ENCODE peak calls at places on chromosomes 6 and 20, in nine cellular contexts. X, N, G, F, O, C, D, R and L are unnamed samples.
A peak's percentile ranks its signal among the peaks of the same experiment; 100 is the strongest.

GRCh38 chr6:136063095-136063494 is 187.0 kb downstream of the MTFR2 start:
- DNase-seq in X (no peak), N (no peak), G (no peak), F (no peak), O (no peak), C (no peak), D (no peak), R (no peak), L (no peak)

GRCh38 chr20:37669062-37669772 is 24.6 kb upstream of the CTNNBL1 start:
- DNase-seq in X (no peak), N (no peak), G (peak; percentile 63), F (no peak), O (no peak), C (no peak), D (no peak), R (no peak), L (no peak)

GRCh38 chr6:158170656-158171081 is 2.5 kb downstream of the GTF2H5 start:
- DNase-seq in X (no peak), N (no peak), G (peak; percentile 69), F (peak; percentile 8), O (peak; percentile 87), C (no peak), D (no peak), R (no peak), L (no peak)

GRCh38 chr6:127606131-127606562 is 29.2 kb downstream of the C6orf58 start:
- DNase-seq in X (no peak), N (no peak), G (peak; percentile 61), F (peak; percentile 46), O (peak; percentile 57), C (no peak), D (no peak), R (no peak), L (peak; percentile 17)

GRCh38 chr6:13290335-13290734 is 38.0 kb downstream of the TBC1D7 start:
- DNase-seq in X (no peak), N (no peak), G (no peak), F (no peak), O (no peak), C (no peak), D (no peak), R (no peak), L (no peak)

GRCh38 chr20:9460518-9460917 is 53.9 kb upstream of the LAMP5 start:
- DNase-seq in X (no peak), N (no peak), G (peak; percentile 89), F (no peak), O (peak; percentile 47), C (no peak), D (no peak), R (no peak), L (no peak)

GRCh38 chr6:20630617-20631448 is 96.6 kb downstream of the CDKAL1 start:
- DNase-seq in X (no peak), N (no peak), G (peak; percentile 57), F (no peak), O (no peak), C (no peak), D (no peak), R (no peak), L (no peak)

GRCh38 chr20:51446656-51447055 is 95.9 kb downstream of the NFATC2 start:
- DNase-seq in X (no peak), N (no peak), G (peak; percentile 94), F (peak; percentile 67), O (peak; percentile 88), C (peak; percentile 47), D (no peak), R (no peak), L (peak; percentile 42)

GRCh38 chr6:42368156-42368555 is 83.6 kb downstream of the TRERF1 start:
- DNase-seq in X (no peak), N (peak; percentile 32), G (no peak), F (no peak), O (no peak), C (no peak), D (peak; percentile 47), R (no peak), L (no peak)

GRCh38 chr6:47188588-47189021 is 121.1 kb downstream of the TNFRSF21 start:
- DNase-seq in X (no peak), N (no peak), G (peak; percentile 97), F (peak; percentile 87), O (peak; percentile 71), C (no peak), D (no peak), R (no peak), L (no peak)

GRCh38 chr20:57440678-57441509 is 49.7 kb downstream of the RBM38 start:
- DNase-seq in X (peak; percentile 91), N (peak; percentile 88), G (no peak), F (peak; percentile 54), O (peak; percentile 71), C (peak; percentile 84), D (no peak), R (peak; percentile 84), L (peak; percentile 88)

GRCh38 chr20:8447262-8448120 is 315.4 kb downstream of the PLCB1 start:
- DNase-seq in X (no peak), N (no peak), G (no peak), F (no peak), O (no peak), C (no peak), D (no peak), R (no peak), L (no peak)

GRCh38 chr6:146914563-146915483 is 289.4 kb upstream of the STXBP5 start:
- DNase-seq in X (no peak), N (no peak), G (peak; percentile 90), F (peak; percentile 74), O (peak; percentile 97), C (peak; percentile 28), D (no peak), R (no peak), L (peak; percentile 8)

GRCh38 chr6:35751594-35751993 is 14.8 kb downstream of the ARMC12 start:
- DNase-seq in X (no peak), N (no peak), G (no peak), F (no peak), O (no peak), C (no peak), D (no peak), R (no peak), L (no peak)

GRCh38 chr6:110116258-110116657 is 63.2 kb downstream of the WASF1 start:
- DNase-seq in X (no peak), N (no peak), G (no peak), F (peak; percentile 39), O (no peak), C (no peak), D (no peak), R (no peak), L (no peak)

GRCh38 chr6:126170875-126171489 is 168.9 kb upstream of the CENPW start:
- DNase-seq in X (no peak), N (no peak), G (peak; percentile 59), F (peak; percentile 37), O (peak; percentile 59), C (no peak), D (no peak), R (no peak), L (peak; percentile 6)

DNA sequence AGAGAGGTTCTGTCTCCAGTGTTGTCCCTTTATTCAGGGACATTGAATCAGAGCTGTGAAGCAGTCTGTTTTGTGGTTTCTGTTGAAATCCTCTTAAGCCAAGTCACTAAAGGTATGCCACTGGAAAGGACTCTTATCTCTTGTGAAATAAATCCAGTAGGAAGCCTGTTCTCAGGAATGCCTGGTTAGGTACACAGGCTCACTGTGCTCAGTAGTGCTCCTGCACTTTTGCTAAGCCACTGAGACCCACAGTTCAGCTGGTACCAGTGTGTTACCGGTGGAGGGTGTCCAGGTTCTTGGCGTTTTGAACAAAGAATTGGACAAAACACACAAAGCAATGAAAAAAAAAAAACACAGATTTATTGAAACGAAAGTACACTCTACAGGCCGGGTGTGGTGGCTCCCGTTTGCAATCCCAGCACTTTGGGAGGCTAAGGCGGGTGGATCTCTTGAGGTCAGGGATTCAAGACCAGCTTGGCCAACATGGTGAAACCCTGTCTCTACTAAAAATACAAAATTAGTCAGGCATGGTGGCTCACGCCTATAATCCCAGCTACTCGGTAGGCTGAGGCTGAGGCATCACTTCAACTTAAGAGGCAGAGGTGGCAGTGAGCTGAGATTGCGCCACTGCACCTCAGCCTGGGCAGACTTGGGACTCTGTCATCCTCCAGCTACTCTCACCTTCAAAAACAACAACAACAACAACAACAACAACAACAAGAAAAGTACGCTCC is 186.1 kb downstream of the JARID2 start:
- DNase-seq in X (no peak), N (peak; percentile 75), G (peak; percentile 61), F (peak; percentile 38), O (peak; percentile 71), C (peak; percentile 45), D (no peak), R (peak; percentile 57), L (no peak)
- H3K27ac ChIP-seq in X (peak overlapping the region; percentile 60), N (peak overlapping the region; percentile 44), G (no peak overlapping the region), F (peak overlapping the region; percentile 12), O (peak overlapping the region; percentile 73), C (peak overlapping the region; percentile 89), D (no peak overlapping the region), R (peak overlapping the region; percentile 53), L (no peak overlapping the region)

DNA sequence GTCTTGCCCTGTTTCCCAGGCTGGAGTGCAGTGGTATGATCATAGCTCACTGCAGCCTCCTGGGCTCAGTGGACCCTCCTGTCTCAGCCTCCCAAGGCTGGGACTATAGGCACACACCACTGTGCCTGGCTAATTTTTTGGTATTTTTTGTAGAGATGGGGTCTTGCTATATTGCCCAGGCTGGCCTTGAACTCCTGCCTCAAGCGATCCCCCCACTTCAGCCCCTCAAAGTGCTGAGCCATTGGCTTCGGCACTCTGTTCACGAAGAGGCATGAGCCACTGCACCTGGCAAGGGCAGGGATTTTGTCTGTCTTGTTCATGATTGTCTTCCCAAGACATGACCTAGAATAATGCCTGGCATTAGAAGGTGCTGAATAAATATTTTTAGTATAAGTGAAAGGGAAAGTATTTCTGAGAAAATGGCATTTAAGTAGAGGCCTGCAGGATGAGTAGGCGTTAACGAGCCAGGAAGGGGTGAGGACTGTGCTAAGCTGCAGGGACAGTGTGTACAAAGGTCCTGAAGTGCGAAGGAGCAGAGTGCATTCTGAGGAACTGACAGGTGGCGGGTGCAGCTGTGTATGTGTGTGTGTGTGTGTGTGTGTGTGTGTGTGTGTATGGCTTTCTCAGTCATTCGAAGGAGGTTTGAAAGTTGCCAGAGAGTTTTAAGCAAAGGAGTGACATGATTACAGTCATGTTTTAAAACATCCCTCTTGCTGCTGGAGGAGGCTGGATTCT is 43.0 kb downstream of the VEGFA start:
- DNase-seq in X (no peak), N (peak; percentile 81), G (no peak), F (peak; percentile 81), O (no peak), C (no peak), D (no peak), R (peak; percentile 82), L (no peak)
- H3K27ac ChIP-seq in X (no peak overlapping the region), N (no peak overlapping the region), G (no peak overlapping the region), F (peak overlapping the region; percentile 68), O (no peak overlapping the region), C (no peak overlapping the region), D (no peak overlapping the region), R (peak overlapping the region; percentile 61), L (no peak overlapping the region)

DNA sequence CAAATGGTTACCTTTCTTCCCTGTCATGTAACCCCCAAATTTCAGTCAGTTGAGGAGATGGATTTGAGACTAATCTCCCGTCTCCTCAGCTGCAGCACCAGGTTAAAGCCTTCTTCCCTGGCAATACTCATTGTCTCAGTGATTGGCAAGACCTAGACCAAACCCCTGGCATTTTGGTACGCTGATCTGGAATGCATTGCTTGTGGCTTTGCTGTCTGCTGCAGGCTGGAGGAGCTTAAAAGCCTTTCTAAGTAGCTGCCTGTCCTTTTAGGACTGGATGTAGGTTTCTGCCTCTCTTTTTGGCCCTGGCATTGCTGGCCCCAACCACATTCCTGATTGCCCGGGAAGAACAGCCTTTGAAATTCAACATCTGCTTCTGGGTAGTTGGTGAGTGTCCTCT is 729.6 kb upstream of the GJE1 start:
- DNase-seq in X (no peak), N (no peak), G (no peak), F (no peak), O (no peak), C (no peak), D (no peak), R (no peak), L (no peak)
- H3K27ac ChIP-seq in X (no peak overlapping the region), N (no peak overlapping the region), G (no peak overlapping the region), F (no peak overlapping the region), O (no peak overlapping the region), C (peak overlapping the region; percentile 80), D (no peak overlapping the region), R (no peak overlapping the region), L (peak overlapping the region; percentile 43)

GRCh38 chr6:34697904-34698557 is 1.5 kb upstream of the ILRUN start:
- DNase-seq in X (no peak), N (no peak), G (no peak), F (no peak), O (no peak), C (no peak), D (no peak), R (no peak), L (no peak)
- H3K27ac ChIP-seq in X (peak overlapping the region; percentile 91), N (no peak overlapping the region), G (no peak overlapping the region), F (no peak overlapping the region), O (no peak overlapping the region), C (no peak overlapping the region), D (peak overlapping the region; percentile 93), R (no peak overlapping the region), L (no peak overlapping the region)